ENCODE peak calls at places on chromosome 9, in five cellular contexts. P is endothelial cell of umbilical vein, D is uterus, L is neuronal stem cell, X is iPS DF 6.9. B is an unnamed sample. For H3K9me3 and H3K27me3, the result is how much of the 10 kb centered on the place peaks cover.

GRCh38 chr9:95077053-95077765 is 240.3 kb downstream of the FANCC start:
- DNase-seq in L (no peak), X (no peak), D (no peak), P (no peak), B (peak)

GRCh38 chr9:7597716-7598115 is 201.9 kb downstream of the DMAC1 start:
- DNase-seq in D (no peak), P (no peak), L (no peak), X (no peak), B (no peak)

GRCh38 chr9:95171001-95171400 is 146.5 kb downstream of the FANCC start:
- DNase-seq in P (peak), L (no peak), X (no peak), D (no peak), B (no peak)

GRCh38 chr9:90343360-90343759 is 299.3 kb downstream of the DIRAS2 start:
- DNase-seq in D (no peak), X (no peak), P (no peak), L (peak), B (no peak)

GRCh38 chr9:71663931-71664459 is 104.3 kb downstream of the CEMIP2 start:
- DNase-seq in P (no peak), D (no peak), L (peak), X (no peak), B (no peak)

GRCh38 chr9:5843450-5844249 is 10.7 kb upstream of the ERMP1 start:
- DNase-seq in P (peak), L (no peak), D (no peak), X (no peak), B (no peak)

GRCh38 chr9:36827593-36827992 is 206.5 kb downstream of the PAX5 start:
- DNase-seq in L (no peak), P (no peak), D (no peak), X (no peak), B (no peak)

GRCh38 chr9:97802276-97802675 is 50.8 kb upstream of the FOXE1 start:
- DNase-seq in D (no peak), P (no peak), X (no peak), L (no peak), B (no peak)

GRCh38 chr9:86275962-86276361 is 6.4 kb downstream of the ISCA1 start:
- DNase-seq in L (no peak), X (no peak), D (no peak), P (no peak), B (no peak)

GRCh38 chr9:115972362-115972761 is 181.2 kb upstream of the PAPPA start:
- DNase-seq in X (no peak), L (no peak), D (no peak), P (no peak), B (no peak)

GRCh38 chr9:89502038-89502601 is 4.2 kb upstream of the SEMA4D start:
- DNase-seq in D (no peak), P (no peak), L (no peak), X (no peak), B (no peak)

GRCh38 chr9:27600254-27600653 is 27.0 kb upstream of the C9orf72 start:
- DNase-seq in D (no peak), X (no peak), L (no peak), P (no peak), B (no peak)

GRCh38 chr9:3419892-3420291 is 105.9 kb downstream of the RFX3 start:
- DNase-seq in P (no peak), L (no peak), X (no peak), D (no peak), B (no peak)

GRCh38 chr9:38008168-38009034 is 60.6 kb downstream of the SHB start:
- DNase-seq in P (peak), X (no peak), L (no peak), D (no peak), B (peak)

GRCh38 chr9:129312251-129312650 is 134.2 kb upstream of the IER5L start:
- DNase-seq in P (no peak), X (no peak), D (no peak), L (no peak), B (no peak)

GRCh38 chr9:112112519-112112918 is 62.6 kb downstream of the SUSD1 start:
- DNase-seq in X (no peak), P (peak), D (no peak), L (no peak), B (no peak)

GRCh38 chr9:135372501-135373008 is 107.0 kb upstream of the PPP1R26 start:
- DNase-seq in P (no peak), L (no peak), X (no peak), D (no peak), B (no peak)

GRCh38 chr9:23379842-23380241 is 446.2 kb downstream of the ELAVL2 start:
- DNase-seq in P (no peak), L (no peak), X (no peak), D (no peak), B (peak)

GRCh38 chr9:23372703-23373102 is 453.3 kb downstream of the ELAVL2 start:
- DNase-seq in L (no peak), D (no peak), P (no peak), X (no peak), B (no peak)

GRCh38 chr9:23380821-23381220 is 445.2 kb downstream of the ELAVL2 start:
- DNase-seq in D (no peak), L (no peak), P (no peak), X (no peak), B (no peak)

GRCh38 chr9:23375511-23375910 is 450.5 kb downstream of the ELAVL2 start:
- DNase-seq in D (no peak), L (no peak), P (no peak), X (no peak), B (no peak)
- H3K9me3 ChIP-seq in D (under half), L (under half), P (under half), X (under half), B (under half)

GRCh38 chr9:132233138-132233537 is 71.3 kb downstream of the NTNG2 start:
- DNase-seq in P (no peak), L (no peak), X (no peak), D (no peak), B (no peak)
- H3K27me3 ChIP-seq in P (under half), L (under half), X (under half), D (under half), B (under half)

GRCh38 chr9:125241000-125241862 is at the start of gene HSPA5:
- DNase-seq in X (peak), L (peak), P (peak), D (peak), B (peak)

GRCh38 chr9:125238127-125238914 is 2.8 kb downstream of the HSPA5 start:
- DNase-seq in P (peak), D (no peak), X (no peak), L (no peak), B (peak)

GRCh38 chr9:125240649-125240999 is 519 bp downstream of the HSPA5 start:
- DNase-seq in X (no peak), L (peak), D (no peak), P (no peak), B (peak)

GRCh38 chr9:125238915-125239446 is 2.2 kb downstream of the HSPA5 start:
- DNase-seq in L (no peak), P (no peak), X (no peak), D (no peak), B (no peak)

GRCh38 chr9:125239631-125240597 is 1.2 kb downstream of the HSPA5 start:
- DNase-seq in D (no peak), L (no peak), P (no peak), X (no peak), B (peak)
- H3K27ac ChIP-seq in D (peak), L (no peak), P (peak), X (no peak), B (no peak)

DNA sequence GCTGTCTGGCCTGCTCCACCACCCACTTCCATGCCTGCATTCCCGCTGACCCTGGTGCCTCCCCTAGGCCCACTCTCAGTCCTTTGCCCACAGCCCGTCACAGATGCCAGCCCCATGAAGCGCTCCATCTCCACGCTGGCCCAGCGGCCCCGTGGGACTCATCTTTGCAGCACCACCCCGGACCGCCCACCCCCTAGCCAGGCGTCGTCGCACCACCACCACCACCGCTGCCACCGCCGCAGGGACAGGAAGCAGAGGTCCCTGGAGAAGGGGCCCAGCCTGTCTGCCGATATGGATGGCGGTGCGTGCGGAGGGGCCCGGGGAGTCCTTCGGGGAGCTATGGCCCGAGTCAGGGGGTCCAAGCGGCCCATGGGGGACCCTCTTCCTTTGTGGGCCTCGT is 242.5 kb downstream of the CACNA1B start:
- DNase-seq in X (no peak), D (no peak), L (no peak), P (no peak), B (no peak)
- H3K9me3 ChIP-seq in X (under half), D (under half), L (under half), P (under half), B (under half)

DNA sequence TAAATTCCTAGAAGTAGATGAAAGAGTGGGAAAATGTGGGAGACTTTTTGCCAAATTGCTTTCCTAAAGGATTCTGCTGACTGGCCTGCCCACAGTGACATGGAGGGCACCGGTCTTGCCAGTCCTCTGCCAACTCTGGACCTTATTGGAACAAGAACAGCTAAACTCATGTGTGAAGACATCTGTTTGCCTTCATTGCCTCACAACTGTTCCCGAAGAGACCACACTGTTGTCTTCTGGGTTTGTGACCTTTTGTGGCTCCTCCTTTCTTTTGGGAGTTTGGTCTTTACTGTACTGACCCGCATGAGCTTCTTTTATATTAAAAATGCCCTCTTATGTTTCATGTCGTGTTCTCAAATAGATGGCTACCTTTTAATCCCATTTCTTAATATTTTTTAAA is 16.1 kb upstream of the WNK2 start:
- DNase-seq in X (no peak), L (no peak), P (no peak), D (no peak), B (no peak)
- H3K27me3 ChIP-seq in X (under half), L (under half), P (under half), D (under half), B (under half)

DNA sequence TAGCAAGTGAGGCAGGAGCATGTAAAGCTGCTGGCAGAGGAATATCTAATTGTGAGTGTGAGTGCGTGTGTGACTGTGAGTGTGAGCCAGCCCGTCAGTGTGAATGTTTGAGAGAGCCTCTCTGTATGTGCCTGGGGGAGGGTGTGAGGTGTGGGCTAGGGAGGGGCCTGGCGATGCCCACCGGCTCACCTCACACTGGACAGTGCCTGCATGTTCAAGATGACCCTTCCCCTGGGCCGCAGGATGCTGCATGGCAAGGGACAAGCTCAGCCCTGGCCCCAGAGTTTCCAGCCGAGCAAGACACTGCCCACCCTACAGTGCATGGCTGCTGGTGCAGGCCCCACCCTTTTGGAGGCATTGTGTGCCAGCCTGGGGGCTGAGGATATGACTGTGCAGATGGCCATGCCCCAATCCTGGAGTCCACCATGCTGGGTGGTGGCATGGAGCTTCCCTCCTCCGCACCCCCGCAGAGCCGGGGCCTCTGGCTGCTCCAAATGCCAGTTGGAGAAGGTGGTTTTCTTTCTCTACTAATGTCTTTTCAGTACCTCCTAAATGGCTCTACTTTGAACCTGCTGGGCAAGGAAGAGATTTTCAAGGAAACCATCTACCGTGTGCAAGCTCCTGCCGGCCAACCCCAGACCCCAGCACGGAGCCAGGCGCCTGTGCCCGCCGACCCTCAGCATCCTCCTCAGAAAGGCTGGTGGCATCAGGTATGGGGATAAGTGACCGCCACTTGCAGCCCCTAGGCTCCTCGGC is 27.6 kb downstream of the FGD3 start:
- DNase-seq in L (no peak), X (no peak), P (no peak), D (no peak), B (no peak)
- H3K27ac ChIP-seq in L (no peak), X (no peak), P (no peak), D (no peak), B (no peak)

GRCh38 chr9:138063785-138064184 is 186.2 kb downstream of the CACNA1B start:
- DNase-seq in L (no peak), X (no peak), P (no peak), D (no peak), B (peak)

GRCh38 chr9:138064547-138064946 is 187.0 kb downstream of the CACNA1B start:
- DNase-seq in L (no peak), X (no peak), P (no peak), D (no peak), B (no peak)

GRCh38 chr9:138063033-138063432 is 185.5 kb downstream of the CACNA1B start:
- DNase-seq in P (no peak), L (no peak), X (no peak), D (no peak), B (peak)

GRCh38 chr9:138066049-138066448 is 188.5 kb downstream of the CACNA1B start:
- DNase-seq in P (no peak), D (no peak), L (no peak), X (no peak), B (peak)

DNA sequence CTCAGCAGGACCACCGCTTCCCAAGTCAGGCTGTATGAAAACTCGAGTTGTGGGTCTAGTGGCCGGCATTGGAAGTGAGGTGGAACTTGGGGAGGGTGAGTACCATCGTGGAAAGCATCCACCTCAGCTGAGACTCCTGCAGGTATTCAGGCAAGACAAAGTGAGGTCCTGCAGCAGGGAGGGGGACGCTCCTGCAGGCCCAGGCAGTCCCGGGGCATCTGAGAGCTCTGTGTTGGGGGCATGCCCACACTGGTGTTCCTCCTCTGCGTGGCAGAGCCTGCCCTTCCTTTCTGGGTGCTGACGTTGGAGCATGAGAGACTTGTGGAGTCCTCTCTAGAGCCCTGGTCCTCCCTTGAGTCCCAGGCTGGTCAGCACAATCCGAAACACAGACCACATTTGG is 187.7 kb downstream of the CACNA1B start:
- DNase-seq in X (no peak), L (no peak), D (no peak), P (no peak), B (no peak)
- H3K9me3 ChIP-seq in X (under half), L (under half), D (under half), P (under half), B (under half)

GRCh38 chr9:130806388-130806716 is 28.7 kb upstream of the ABL1 start:
- DNase-seq in X (no peak), L (no peak), D (no peak), P (no peak), B (no peak)

GRCh38 chr9:130805510-130806387 is 29.3 kb upstream of the ABL1 start:
- DNase-seq in D (no peak), P (no peak), X (no peak), L (no peak), B (no peak)

GRCh38 chr9:130815242-130815808 is 19.7 kb upstream of the ABL1 start:
- DNase-seq in P (no peak), D (no peak), X (no peak), L (no peak), B (no peak)

GRCh38 chr9:130810609-130811136 is 24.4 kb upstream of the ABL1 start:
- DNase-seq in D (no peak), X (no peak), L (no peak), P (no peak), B (no peak)
- H3K27me3 ChIP-seq in D (under half), X (under half), L (under half), P (under half), B (under half)

GRCh38 chr9:120852240-120853018 is 9.7 kb upstream of the PSMD5 start:
- DNase-seq in D (no peak), X (no peak), L (no peak), P (no peak), B (no peak)

GRCh38 chr9:120851386-120851922 is 8.7 kb upstream of the PSMD5 start:
- DNase-seq in L (no peak), P (no peak), X (no peak), D (no peak), B (no peak)

GRCh38 chr9:120854596-120855327 is 12.0 kb upstream of the PSMD5 start:
- DNase-seq in L (no peak), P (no peak), X (no peak), D (no peak), B (no peak)

GRCh38 chr9:120855827-120856636 is 13.3 kb upstream of the PSMD5 start:
- DNase-seq in P (no peak), X (no peak), D (no peak), L (no peak), B (no peak)

DNA sequence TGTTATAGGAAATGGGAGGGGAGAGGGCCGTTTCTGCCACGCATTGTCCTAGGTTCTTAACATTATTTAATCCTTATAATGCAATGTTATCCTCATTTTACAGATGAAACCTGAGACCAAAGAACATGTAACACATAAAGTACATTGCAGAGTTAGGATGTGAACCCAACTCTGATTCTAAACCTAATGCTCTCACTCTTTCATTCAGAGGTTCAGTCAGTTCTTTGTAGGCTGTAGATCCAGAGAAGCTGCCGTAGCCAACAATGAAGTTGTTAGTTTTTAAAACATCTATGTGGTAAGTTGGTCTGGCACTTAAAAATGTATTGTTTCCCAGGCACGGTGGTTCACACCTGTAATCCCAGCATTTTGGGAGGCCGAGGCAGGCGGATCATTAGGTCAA is 10.5 kb upstream of the PSMD5 start:
- DNase-seq in P (no peak), L (no peak), X (no peak), D (no peak), B (no peak)
- H3K27ac ChIP-seq in P (no peak), L (no peak), X (no peak), D (no peak), B (no peak)

B was measured in aorta.